ENCODE peak calls at places on chromosome 22, in four cellular contexts. O is foreskin fibroblast, D is B cell, S is SK-N-SH. K is an unnamed sample.

GRCh38 chr22:27686534-27686933 is 115.0 kb downstream of the MN1 start:
- DNase-seq in S (no peak), D (no peak), O (peak; percentile 69), K (no peak)

GRCh38 chr22:46074771-46075551 is 75.4 kb upstream of the PPARA start:
- DNase-seq in O (no peak), S (no peak), D (no peak), K (no peak)

GRCh38 chr22:39254789-39255298 is 10.1 kb upstream of the PDGFB start:
- DNase-seq in S (no peak), O (peak; percentile 52), D (no peak), K (peak; percentile 89)

GRCh38 chr22:33917744-33918406 is 2.4 kb downstream of the LARGE1 start:
- DNase-seq in S (peak; percentile 39), O (no peak), D (no peak), K (peak; percentile 49)

GRCh38 chr22:37831472-37831871 is 8.3 kb downstream of the GALR3 start:
- DNase-seq in O (no peak), S (no peak), D (no peak), K (no peak)

GRCh38 chr22:17931400-17931825 is 92.9 kb downstream of the MICAL3 start:
- DNase-seq in O (no peak), S (peak; percentile 67), D (peak; percentile 40), K (no peak)

GRCh38 chr22:42990131-42990838 is 24.7 kb downstream of the PACSIN2 start:
- DNase-seq in O (peak; percentile 88), D (no peak), S (no peak), K (no peak)

GRCh38 chr22:42925598-42925997 is 68.5 kb upstream of the ARFGAP3 start:
- DNase-seq in S (no peak), D (no peak), O (no peak), K (no peak)

GRCh38 chr22:39021552-39022250 is 774 bp downstream of the APOBEC3D start:
- DNase-seq in O (no peak), S (no peak), D (no peak), K (no peak)

GRCh38 chr22:42299586-42300285 is 29.3 kb upstream of the TCF20 start:
- DNase-seq in O (no peak), S (no peak), D (no peak), K (peak; percentile 55)

GRCh38 chr22:37930270-37930951 is 23.0 kb downstream of the C22orf23 start:
- DNase-seq in D (no peak), O (peak; percentile 35), S (peak; percentile 64), K (no peak)

GRCh38 chr22:39317084-39317755 is 2.2 kb downstream of the RPL3 start:
- DNase-seq in S (no peak), D (no peak), O (no peak), K (no peak)

GRCh38 chr22:38981659-38982007 is 514 bp upstream of the APOBEC3B start:
- DNase-seq in D (no peak), O (no peak), S (no peak), K (no peak)

GRCh38 chr22:33361581-33361980 is 303.4 kb upstream of the SYN3 start:
- DNase-seq in D (no peak), O (no peak), S (no peak), K (no peak)

GRCh38 chr22:46173152-46173551 is 22.8 kb downstream of the PPARA start:
- DNase-seq in S (no peak), O (no peak), D (no peak), K (no peak)

GRCh38 chr22:25067851-25068421 is 115.4 kb downstream of the KIAA1671 start:
- DNase-seq in O (no peak), D (no peak), S (peak; percentile 86), K (no peak)

GRCh38 chr22:46542011-46542985 is 4.9 kb upstream of the CELSR1 start:
- DNase-seq in D (peak; percentile 79), O (peak; percentile 39), S (peak; percentile 97), K (peak; percentile 94)

GRCh38 chr22:37100589-37101127 is 8.9 kb downstream of the TMPRSS6 start:
- DNase-seq in S (no peak), O (no peak), D (no peak), K (no peak)

GRCh38 chr22:50221410-50222300 is 20.8 kb downstream of the SELENOO start:
- DNase-seq in D (no peak), O (no peak), S (no peak), K (no peak)
- TF ChIP-seq CTCF in D (peak; percentile 18), O (no peak), S (peak; percentile 20), K (peak; percentile 33)

GRCh38 chr22:23063539-23064380 is 6.6 kb upstream of the GNAZ start:
- DNase-seq in S (peak; percentile 2), O (no peak), D (no peak), K (no peak)

GRCh38 chr22:23062616-23063538 is 7.4 kb upstream of the GNAZ start:
- DNase-seq in O (no peak), S (peak; percentile 5), D (no peak), K (no peak)

GRCh38 chr22:23065495-23066122 is 4.7 kb upstream of the GNAZ start:
- DNase-seq in O (no peak), D (no peak), S (peak; percentile 10), K (no peak)

GRCh38 chr22:23065069-23065451 is 5.3 kb upstream of the GNAZ start:
- DNase-seq in O (no peak), S (peak; percentile 3), D (no peak), K (no peak)

DNA sequence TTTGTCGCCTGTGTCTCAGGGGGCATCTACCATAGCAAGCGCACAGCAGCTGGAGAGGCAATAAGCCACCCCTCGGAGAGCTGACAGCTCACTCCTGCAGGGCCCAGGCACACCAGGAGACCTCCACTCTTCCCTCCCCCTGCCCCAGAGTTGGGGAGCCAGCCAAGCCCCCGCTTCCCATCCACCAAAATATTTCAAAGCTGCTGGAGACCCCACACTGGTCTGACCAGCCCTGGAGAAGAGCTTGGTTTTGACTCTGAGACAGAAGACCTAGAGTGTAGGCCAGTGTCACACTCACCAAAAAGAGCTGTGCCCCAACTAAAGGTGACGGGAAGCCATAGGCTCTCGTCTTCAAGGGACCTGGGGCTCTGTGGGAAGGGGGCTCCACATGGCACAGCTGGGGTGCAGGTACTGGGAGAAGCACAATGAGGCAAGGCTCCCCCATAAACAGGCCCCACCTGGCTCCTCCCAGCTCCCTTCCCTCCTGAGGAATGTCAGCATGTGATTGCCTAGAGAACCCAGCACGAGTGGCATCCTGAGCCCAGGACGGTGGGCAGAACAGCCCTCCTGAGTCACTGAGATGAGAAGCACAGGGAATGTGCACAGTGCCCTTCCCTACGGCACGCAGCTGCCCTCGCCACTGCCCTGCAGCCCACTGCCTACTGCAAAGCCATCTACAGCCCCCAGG is 5.8 kb upstream of the GNAZ start:
- DNase-seq in O (no peak), D (no peak), S (peak; percentile 3), K (no peak)
- TF ChIP-seq CTCF in O (no peak), D (no peak), S (no peak), K (no peak)

DNA sequence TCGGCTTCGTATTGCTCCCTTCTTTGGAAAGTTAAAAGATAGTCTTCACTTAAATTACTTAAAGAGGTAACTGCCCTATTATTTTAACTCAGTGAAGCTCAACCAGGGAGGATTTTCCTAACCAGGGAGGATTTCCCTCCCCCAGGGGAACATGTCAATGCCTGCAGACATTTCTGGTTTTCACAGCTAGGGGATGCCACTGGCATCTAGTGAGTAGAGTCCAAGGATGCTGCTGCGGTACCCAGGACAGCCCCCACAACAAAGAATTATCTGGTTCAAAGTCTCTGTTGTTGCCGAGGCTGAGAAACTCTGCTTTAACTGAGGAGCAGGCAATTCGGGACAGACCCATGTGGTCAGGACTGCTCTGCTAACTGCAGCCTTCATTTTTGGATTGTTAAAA is 82.2 kb downstream of the DEPDC5 start:
- DNase-seq in O (no peak), S (no peak), D (no peak), K (no peak)
- TF ChIP-seq CTCF in O (no peak), S (no peak), D (no peak), K (peak; percentile 7)

GRCh38 chr22:19847345-19847632 is 7.4 kb downstream of the GNB1L start:
- DNase-seq in S (no peak), D (no peak), O (no peak), K (peak; percentile 6)

GRCh38 chr22:19848298-19849224 is 6.1 kb downstream of the GNB1L start:
- DNase-seq in D (no peak), O (peak; percentile 31), S (no peak), K (peak; percentile 10)

GRCh38 chr22:19844423-19845368 is 10.0 kb downstream of the GNB1L start:
- DNase-seq in S (peak; percentile 80), O (peak; percentile 77), D (no peak), K (peak; percentile 9)

GRCh38 chr22:19845369-19845722 is 9.3 kb downstream of the GNB1L start:
- DNase-seq in S (peak; percentile 39), D (no peak), O (no peak), K (peak; percentile 11)

DNA sequence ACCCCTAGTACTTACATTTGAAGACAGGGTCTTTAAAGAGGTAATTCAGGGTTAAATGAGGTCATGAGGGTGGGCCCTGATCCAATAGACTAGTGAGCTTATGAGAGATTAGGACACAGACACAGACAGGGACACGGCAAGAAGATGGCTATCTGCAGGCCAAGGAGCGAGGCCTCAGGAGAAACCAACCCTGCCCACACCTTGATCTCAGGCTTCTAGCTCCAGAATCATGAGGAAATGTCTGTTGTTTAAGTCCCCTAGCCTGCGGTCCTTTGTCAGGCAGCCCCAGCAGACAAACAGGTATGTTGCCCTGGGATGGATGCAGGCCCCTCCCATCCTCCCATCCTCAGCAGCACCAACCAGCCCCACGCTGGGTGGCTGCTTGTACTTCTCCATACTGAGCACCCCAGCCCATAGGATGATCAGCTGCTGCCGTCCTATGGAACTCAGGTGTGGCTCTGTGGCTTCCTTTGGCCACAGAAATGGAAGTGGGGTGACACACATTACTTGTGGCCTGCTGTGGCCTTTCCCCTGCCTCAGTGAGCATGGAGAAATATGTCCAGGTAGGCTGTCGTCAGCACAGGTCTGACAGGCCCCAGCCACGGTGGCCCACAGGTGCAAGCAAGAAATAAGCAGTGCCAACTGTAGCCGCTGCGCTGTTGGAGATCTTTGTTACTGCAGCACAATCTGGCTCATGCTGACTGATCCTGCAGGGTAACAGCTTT is 7.9 kb downstream of the GNB1L start:
- DNase-seq in D (no peak), O (no peak), S (no peak), K (peak; percentile 1)
- TF ChIP-seq CTCF in D (no peak), O (no peak), S (no peak), K (no peak)

K was measured in GM13977.